ENCODE peak calls at places on chromosomes 12 and 14, in four cellular contexts. G is HL-60, O is GM12878, U is K562. J is an unnamed sample.

GRCh38 chr12:119589634-119590033 is 3.9 kb upstream of the TMEM233 start:
- DNase-seq in G (no peak), O (no peak), U (no peak), J (no peak)

GRCh38 chr14:39318574-39318973 is 84.9 kb downstream of the MIA2 start:
- DNase-seq in G (no peak), O (no peak), U (no peak), J (no peak)

GRCh38 chr12:71548906-71549305 is 109.3 kb downstream of the LGR5 start:
- DNase-seq in G (no peak), O (no peak), U (no peak), J (no peak)

GRCh38 chr14:24670594-24670993 is 36.6 kb upstream of the GZMB start:
- DNase-seq in G (no peak), O (no peak), U (no peak), J (no peak)

GRCh38 chr12:131755305-131756113 is 44.6 kb downstream of the SFSWAP start:
- DNase-seq in G (peak), O (no peak), U (peak), J (peak)

GRCh38 chr12:13039557-13039956 is 4.6 kb upstream of the FAM234B start:
- DNase-seq in G (no peak), O (no peak), U (no peak), J (no peak)

GRCh38 chr12:122421815-122422737 is at the start of gene CLIP1:
- DNase-seq in G (peak), O (no peak), U (peak), J (peak)

GRCh38 chr12:98211914-98212695 is 303.3 kb upstream of the TMPO start:
- DNase-seq in G (no peak), O (no peak), U (no peak), J (no peak)

GRCh38 chr12:98544741-98545140 is 29.4 kb downstream of the TMPO start:
- DNase-seq in G (no peak), O (no peak), U (no peak), J (no peak)

GRCh38 chr14:98633380-98633779 is 638.6 kb downstream of the BCL11B start:
- DNase-seq in G (no peak), O (no peak), U (no peak), J (no peak)

GRCh38 chr12:64864319-64864718 is 39.9 kb downstream of the TBC1D30 start:
- DNase-seq in G (no peak), O (no peak), U (no peak), J (no peak)

GRCh38 chr12:111211910-111212757 is 156.8 kb downstream of the PHETA1 start:
- DNase-seq in G (no peak), O (no peak), U (peak), J (no peak)

GRCh38 chr12:89140580-89141236 is 211.6 kb downstream of the DUSP6 start:
- DNase-seq in G (no peak), O (no peak), U (no peak), J (no peak)

GRCh38 chr14:66624319-66624937 is 116.5 kb downstream of the GPHN start:
- DNase-seq in G (peak), O (peak), U (peak), J (peak)

GRCh38 chr12:82964446-82964845 is 277.7 kb downstream of the TMTC2 start:
- DNase-seq in G (no peak), O (no peak), U (no peak), J (no peak)

GRCh38 chr12:111434680-111435338 is 29.1 kb downstream of the SH2B3 start:
- DNase-seq in G (peak), O (peak), U (no peak), J (no peak)

GRCh38 chr14:26548431-26548830 is 49.4 kb downstream of the NOVA1 start:
- DNase-seq in G (no peak), O (no peak), U (no peak), J (no peak)

GRCh38 chr14:40629144-40629543 is 977.5 kb upstream of the LRFN5 start:
- DNase-seq in G (no peak), O (no peak), U (no peak), J (no peak)

GRCh38 chr14:34350903-34351302 is 111.1 kb downstream of the SPTSSA start:
- DNase-seq in G (no peak), O (no peak), U (no peak), J (no peak)

GRCh38 chr14:98704441-98704840 is 567.6 kb downstream of the BCL11B start:
- DNase-seq in G (peak), O (no peak), U (no peak), J (no peak)

GRCh38 chr12:77728018-77728417 is 102.7 kb upstream of the NAV3 start:
- DNase-seq in G (no peak), O (no peak), U (no peak), J (no peak)

GRCh38 chr12:89685363-89685972 is 23.2 kb downstream of the ATP2B1 start:
- DNase-seq in G (no peak), O (no peak), U (no peak), J (no peak)

GRCh38 chr12:50699149-50699548 is 64.8 kb upstream of the ATF1 start:
- DNase-seq in G (no peak), O (no peak), U (no peak), J (no peak)

GRCh38 chr12:123723765-123724164 is 11.6 kb downstream of the ATP6V0A2 start:
- DNase-seq in G (no peak), O (no peak), U (no peak), J (no peak)

GRCh38 chr12:10849425-10849878 is at the start of gene PRR4:
- DNase-seq in G (no peak), O (no peak), U (no peak), J (no peak)

GRCh38 chr14:104875811-104876210 is 10.7 kb downstream of the CEP170B start:
- DNase-seq in G (no peak), O (no peak), U (no peak), J (no peak)

DNA sequence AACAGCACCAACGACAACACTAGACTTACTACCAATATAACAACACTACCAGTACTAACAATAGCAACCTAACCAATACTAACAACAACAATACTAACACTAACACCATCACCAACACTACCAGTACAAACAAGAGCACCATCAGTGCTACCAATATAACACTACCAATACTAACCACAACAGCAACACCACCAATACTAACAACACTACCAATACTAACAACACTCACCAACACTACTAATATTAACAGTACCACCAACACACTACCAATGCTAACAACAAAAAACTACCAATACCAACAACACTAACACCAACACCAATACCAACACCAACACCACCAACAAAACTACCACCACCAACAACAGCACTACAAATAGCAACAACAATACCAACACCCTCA is 25.1 kb downstream of the PTGER2 start:
- DNase-seq in G (no peak), O (no peak), U (no peak), J (no peak)
- TF ChIP-seq POLR2AphosphoS5 in G (no peak), O (no peak), U (no peak), J (no peak)

GRCh38 chr14:48536318-48536717 is 860.9 kb upstream of the MDGA2 start:
- DNase-seq in G (no peak), O (no peak), U (no peak), J (no peak)
- TF ChIP-seq SPI1 in G (no peak), O (no peak), U (no peak), J (no peak)

DNA sequence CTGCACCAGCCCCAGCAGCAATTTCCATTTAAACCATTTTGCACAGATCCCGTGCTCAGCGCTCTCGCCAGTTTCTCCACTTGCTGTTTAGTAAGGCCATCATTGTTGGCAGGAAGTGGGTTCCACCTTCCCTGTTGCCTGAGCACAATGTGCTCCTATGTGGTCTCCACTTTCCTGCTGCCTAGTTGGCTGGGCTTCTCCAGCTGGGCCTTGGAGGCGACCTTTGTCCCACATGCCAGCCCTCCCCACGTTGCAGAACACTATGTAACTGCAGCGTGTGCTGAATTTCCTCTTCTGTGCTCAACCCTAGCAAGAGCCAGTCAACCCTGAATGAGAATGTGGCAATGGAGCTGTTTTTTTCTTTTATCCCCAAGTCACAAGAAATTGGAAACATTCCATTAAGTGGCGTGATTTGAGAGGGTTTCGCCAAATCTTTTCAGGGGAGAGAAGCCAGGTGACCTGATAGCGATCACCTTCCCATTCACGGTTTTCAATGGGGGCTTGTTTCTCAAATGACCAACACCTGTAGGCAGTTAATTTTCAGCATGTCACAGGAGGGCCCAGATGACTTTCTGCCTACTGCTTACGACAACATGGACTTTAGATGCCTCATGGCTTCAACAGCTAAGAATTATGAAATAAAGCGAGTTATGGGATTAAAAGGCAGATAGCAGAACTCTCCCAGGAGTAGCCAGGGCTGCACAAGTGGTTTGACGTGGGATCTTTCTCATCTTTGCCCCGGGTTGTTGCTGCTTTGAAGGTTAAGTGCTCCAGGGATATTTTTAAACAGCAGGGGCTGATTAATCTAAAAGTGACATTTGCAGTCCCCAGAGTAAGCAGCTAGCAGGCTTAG is at the start of gene ACACB:
- DNase-seq in G (peak), O (no peak), U (no peak), J (no peak)
- TF ChIP-seq POLR2AphosphoS5 in G (peak), O (no peak), U (no peak), J (no peak)

GRCh38 chr12:15035185-15035584 is 62.3 kb downstream of the PDE6H start:
- DNase-seq in G (no peak), O (no peak), U (no peak), J (no peak)
- TF ChIP-seq SPI1 in G (no peak), O (no peak), U (no peak), J (no peak)

GRCh38 chr12:107912421-107913004 is 138.0 kb downstream of the ASCL4 start:
- DNase-seq in G (peak), O (no peak), U (peak), J (peak)

GRCh38 chr12:107917912-107918800 is 143.7 kb downstream of the ASCL4 start:
- DNase-seq in G (peak), O (no peak), U (peak), J (no peak)

GRCh38 chr12:107914460-107914977 is 140.0 kb downstream of the ASCL4 start:
- DNase-seq in G (no peak), O (no peak), U (peak), J (no peak)
- TF ChIP-seq POLR2AphosphoS5 in G (no peak), O (no peak), U (peak), J (no peak)

GRCh38 chr14:75140620-75141019 is 13.8 kb upstream of the NEK9 start:
- DNase-seq in G (no peak), O (no peak), U (no peak), J (no peak)
- TF ChIP-seq SPI1 in G (no peak), O (no peak), U (no peak), J (no peak)

GRCh38 chr14:59215353-59215752 is 26.9 kb downstream of the DAAM1 start:
- DNase-seq in G (no peak), O (no peak), U (no peak), J (no peak)
- TF ChIP-seq POLR2AphosphoS5 in G (no peak), O (no peak), U (no peak), J (no peak)

GRCh38 chr12:38886064-38886463 is 19.3 kb downstream of the CPNE8 start:
- DNase-seq in G (no peak), O (no peak), U (no peak), J (no peak)
- TF ChIP-seq SPI1 in G (no peak), O (no peak), U (no peak), J (no peak)